ENCODE peak calls at places on chromosomes 2 and 18, in five cellular contexts. K, N, C, D and T are unnamed samples.

GRCh38 chr18:61606068-61606660 is 272.9 kb downstream of the CDH20 start:
- DNase-seq in K (peak), N (peak), C (peak), D (no peak), T (no peak)

GRCh38 chr2:37849908-37850307 is 75.2 kb upstream of the RMDN2 start:
- DNase-seq in K (no peak), N (no peak), C (no peak), D (no peak), T (no peak)

GRCh38 chr18:79574938-79575525 is 104.6 kb upstream of the CTDP1 start:
- DNase-seq in K (no peak), N (no peak), C (no peak), D (peak), T (no peak)

GRCh38 chr2:174798801-174799200 is 34.5 kb upstream of the CHRNA1 start:
- DNase-seq in K (no peak), N (no peak), C (no peak), D (no peak), T (no peak)

GRCh38 chr2:25674003-25674362 is 606 bp upstream of the DTNB start:
- DNase-seq in K (no peak), N (no peak), C (peak), D (no peak), T (no peak)

GRCh38 chr2:99032786-99033185 is 96.8 kb upstream of the CRACDL start:
- DNase-seq in K (no peak), N (no peak), C (no peak), D (no peak), T (no peak)

GRCh38 chr2:241742320-241742939 is 8.0 kb downstream of the D2HGDH start:
- DNase-seq in K (no peak), N (no peak), C (no peak), D (no peak), T (no peak)

GRCh38 chr2:27855476-27855875 is 34.7 kb downstream of the RBKS start:
- DNase-seq in K (no peak), N (peak), C (peak), D (no peak), T (no peak)

GRCh38 chr2:120803764-120804335 is 68.2 kb downstream of the GLI2 start:
- DNase-seq in K (no peak), N (no peak), C (no peak), D (no peak), T (no peak)

GRCh38 chr2:162992828-162993227 is 154.3 kb upstream of the KCNH7 start:
- DNase-seq in K (no peak), N (no peak), C (no peak), D (no peak), T (no peak)

GRCh38 chr2:27763907-27764267 is 7.6 kb upstream of the MRPL33 start:
- DNase-seq in K (no peak), N (no peak), C (no peak), D (no peak), T (no peak)

GRCh38 chr2:120175000-120175581 is 48.1 kb downstream of the TMEM185B start:
- DNase-seq in K (no peak), N (peak), C (peak), D (no peak), T (peak)

GRCh38 chr2:159715451-159715850 is 3.1 kb downstream of the MARCHF7 start:
- DNase-seq in K (no peak), N (no peak), C (no peak), D (no peak), T (peak)
- H3K4me3 ChIP-seq in K (no peak), N (no peak), C (no peak), D (no peak), T (peak)

DNA sequence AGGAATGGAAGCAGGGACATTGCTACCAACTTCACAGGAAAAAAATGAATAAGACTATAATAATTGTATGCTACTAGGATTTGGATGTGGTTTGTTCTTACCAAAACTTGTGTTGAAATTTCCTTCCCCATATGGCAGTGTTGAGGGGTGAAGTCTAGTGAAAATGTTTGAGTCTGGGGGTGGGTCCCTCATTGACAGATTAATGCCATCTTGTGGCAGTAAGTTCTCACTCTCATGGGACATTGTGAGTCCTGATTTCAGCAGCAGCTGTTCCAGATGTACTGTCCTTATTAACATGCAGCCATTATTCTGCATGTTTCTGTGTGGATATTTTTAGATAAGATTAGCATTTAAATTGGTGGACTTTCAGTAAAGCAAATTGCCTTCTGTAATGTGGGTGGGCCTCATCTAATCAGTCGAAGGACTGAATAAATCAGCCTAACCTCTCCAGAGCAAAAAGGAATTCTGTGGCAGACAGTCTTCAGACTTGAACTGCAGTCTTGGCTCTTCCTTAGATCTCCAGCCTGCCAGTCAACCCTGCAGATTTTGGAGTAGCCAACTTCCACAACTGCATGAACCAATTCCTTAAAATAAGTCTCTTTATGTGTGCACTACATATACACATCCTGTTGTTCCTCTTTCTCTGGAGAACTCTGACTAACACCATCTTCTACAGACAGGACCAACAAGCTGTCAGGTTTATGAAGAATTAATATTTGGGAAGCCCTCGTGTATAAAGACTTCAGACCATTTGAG is 138.6 kb upstream of the ZNF516 start:
- DNase-seq in K (no peak), N (no peak), C (no peak), D (no peak), T (no peak)
- TF ChIP-seq CTCF in K (no peak), N (no peak), C (no peak), D (no peak), T (no peak)

GRCh38 chr2:9337901-9338300 is 85.4 kb downstream of the ITGB1BP1 start:
- DNase-seq in K (no peak), N (no peak), C (no peak), D (no peak), T (no peak)

GRCh38 chr2:9334722-9335121 is 88.6 kb downstream of the ITGB1BP1 start:
- DNase-seq in K (no peak), N (no peak), C (no peak), D (no peak), T (no peak)

GRCh38 chr2:9336209-9336533 is 87.2 kb downstream of the ITGB1BP1 start:
- DNase-seq in K (no peak), N (no peak), C (peak), D (no peak), T (no peak)

GRCh38 chr2:9335322-9335754 is 88.0 kb downstream of the ITGB1BP1 start:
- DNase-seq in K (no peak), N (no peak), C (no peak), D (peak), T (no peak)

GRCh38 chr2:9336534-9337354 is 86.6 kb downstream of the ITGB1BP1 start:
- DNase-seq in K (no peak), N (peak), C (peak), D (no peak), T (peak)
- H3K4me3 ChIP-seq in K (no peak), N (no peak), C (no peak), D (no peak), T (peak)

DNA sequence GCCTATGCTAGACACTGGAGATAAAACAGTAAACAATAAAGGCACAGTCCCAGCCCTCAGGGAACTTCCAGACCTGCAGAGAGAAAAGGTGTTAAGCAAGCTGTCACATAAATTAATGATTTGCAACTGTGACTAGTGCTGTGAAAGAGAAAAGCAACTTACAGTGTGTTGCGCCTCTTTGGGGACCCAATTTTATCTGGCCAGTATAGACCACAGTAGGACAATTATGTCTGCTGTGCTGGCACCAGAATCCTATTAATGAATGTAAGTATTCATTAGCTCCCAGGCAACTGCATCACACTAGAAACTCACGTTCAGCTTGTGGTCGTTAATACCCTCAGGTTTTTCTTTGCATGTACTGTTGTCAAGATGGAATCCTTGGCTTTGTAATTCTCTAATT is 55.3 kb upstream of the CHST9 start:
- DNase-seq in K (no peak), N (no peak), C (no peak), D (no peak), T (no peak)
- TF ChIP-seq CTCF in K (no peak), N (no peak), C (no peak), D (no peak), T (no peak)